ENCODE peak calls at places on chromosomes 12 and 14, in six cellular contexts. N is left cardiac atrium, S is Right ventricle myocardium superior, F is Panc1, V is mucosa of descending colon, Q is gastroesophageal sphincter. A is an unnamed sample.

GRCh38 chr14:78227466-78228077 is 57.4 kb downstream of the NRXN3 start:
- ATAC-seq in V (no peak), N (no peak), S (no peak), Q (no peak), F (no peak), A (no peak)

GRCh38 chr12:114405449-114406271 is at the start of gene TBX5:
- ATAC-seq in Q (peak; percentile 32), F (no peak), V (no peak), S (peak; percentile 35), N (peak; percentile 24), A (no peak)

GRCh38 chr12:53344487-53344823 is 8.3 kb upstream of the SP7 start:
- ATAC-seq in V (no peak), F (no peak), N (no peak), S (no peak), Q (no peak), A (peak; percentile 3)

GRCh38 chr14:100398044-100398443 is 74.9 kb downstream of the SLC25A47 start:
- ATAC-seq in V (peak; percentile 86), F (no peak), N (no peak), S (no peak), Q (no peak), A (no peak)

GRCh38 chr14:76884853-76885276 is 58.7 kb downstream of the LRRC74A start:
- ATAC-seq in F (no peak), N (peak; percentile 29), Q (peak; percentile 85), S (peak; percentile 78), V (no peak), A (no peak)

GRCh38 chr12:69329669-69330428 is 18.3 kb upstream of the LYZ start:
- ATAC-seq in F (no peak), N (no peak), V (peak; percentile 29), S (no peak), Q (no peak), A (peak; percentile 22)

GRCh38 chr14:65169351-65169750 is 67.0 kb upstream of the MAX start:
- ATAC-seq in F (no peak), N (no peak), V (no peak), S (peak; percentile 62), Q (peak; percentile 17), A (peak; percentile 71)

GRCh38 chr14:91047174-91047753 is 13.2 kb downstream of the RPS6KA5 start:
- ATAC-seq in Q (no peak), S (no peak), F (no peak), V (no peak), N (no peak), A (peak; percentile 84)

GRCh38 chr12:6962285-6963015 is 8.0 kb downstream of the PHB2 start:
- ATAC-seq in S (peak; percentile 3), Q (no peak), N (no peak), F (no peak), V (peak; percentile 67), A (no peak)

A was measured in activated T-helper 17 cell treated with anti-CD3 and anti-CD28 coated beads, Interleukin-2, amount 50 U/mL, for 72 hours.